ENCODE peak calls at places on chromosomes 2 and 18, in nine cellular contexts. P is CD4-positive, alpha-beta T cell; F is heart left ventricle; I is stimulated activated CD8-positive, alpha-beta memory T cell treated with anti-CD3 and anti-CD28 coated beads, Interleukin-12 subunit alpha, Interleukin-12 subunit beta, amount 100 ng/mL, for 1 hour; B is activated CD4-positive, alpha-beta T cell treated with anti-CD3 and anti-CD28 coated beads, Interleukin-2, amount 50 U/mL, for 48 hours; S is NAMALWA; W is left ventricle myocardium superior; T is HFFc6; Y is AG08395. J is an unnamed sample.

GRCh38 chr2:85604568-85605339 is 2.3 kb upstream of the TMEM150A start:
- DNase-seq in P (no peak), F (no peak), I (no peak), B (no peak), S (no peak), W (no peak), T (no peak), Y (no peak), J (no peak)

GRCh38 chr2:219661955-219662395 is 34.5 kb downstream of the SLC4A3 start:
- DNase-seq in P (no peak), F (no peak), I (no peak), B (no peak), S (no peak), W (no peak), T (peak; percentile 78), Y (no peak), J (peak; percentile 72)

GRCh38 chr2:180523629-180524340 is 456.6 kb upstream of the UBE2E3 start:
- DNase-seq in P (no peak), F (no peak), I (no peak), B (no peak), S (no peak), W (no peak), T (peak; percentile 93), Y (peak; percentile 80), J (peak; percentile 78)

GRCh38 chr2:128420776-128421175 is 102.1 kb upstream of the HS6ST1 start:
- DNase-seq in P (no peak), F (peak; percentile 2), I (no peak), B (no peak), S (no peak), W (no peak), T (no peak), Y (no peak), J (no peak)

GRCh38 chr18:62957885-62958472 is 242.6 kb downstream of the PHLPP1 start:
- DNase-seq in P (peak; percentile 6), F (peak; percentile 28), I (peak; percentile 6), B (peak; percentile 47), S (peak; percentile 66), W (peak; percentile 38), T (peak; percentile 35), Y (no peak), J (peak; percentile 27)

GRCh38 chr2:2328847-2329246 is 2.2 kb downstream of the MYT1L start:
- DNase-seq in P (no peak), F (no peak), I (no peak), B (peak; percentile 1), S (peak; percentile 25), W (no peak), T (no peak), Y (no peak), J (no peak)

GRCh38 chr18:22541232-22541631 is 123.5 kb upstream of the CTAGE1 start:
- DNase-seq in P (no peak), F (no peak), I (no peak), B (no peak), S (no peak), W (no peak), T (no peak), Y (no peak), J (no peak)

GRCh38 chr18:44996261-44996660 is 315.6 kb downstream of the SETBP1 start:
- DNase-seq in P (no peak), F (no peak), I (no peak), B (no peak), S (peak; percentile 36), W (no peak), T (no peak), Y (no peak), J (no peak)

GRCh38 chr2:105571445-105571987 is 172.7 kb upstream of the FHL2 start:
- DNase-seq in P (no peak), F (no peak), I (no peak), B (no peak), S (no peak), W (no peak), T (no peak), Y (no peak), J (no peak)

GRCh38 chr2:108629417-108629816 is 89.9 kb upstream of the RANBP2 start:
- DNase-seq in P (no peak), F (no peak), I (no peak), B (no peak), S (no peak), W (no peak), T (no peak), Y (no peak), J (no peak)

GRCh38 chr2:216829533-216829932 is 30.3 kb downstream of the TNP1 start:
- DNase-seq in P (no peak), F (peak; percentile 92), I (no peak), B (no peak), S (no peak), W (peak; percentile 87), T (peak; percentile 4), Y (peak; percentile 71), J (no peak)

GRCh38 chr2:60514886-60515407 is 38.5 kb downstream of the BCL11A start:
- DNase-seq in P (no peak), F (no peak), I (no peak), B (no peak), S (no peak), W (no peak), T (no peak), Y (no peak), J (no peak)

GRCh38 chr18:5058768-5059539 is 138.1 kb downstream of the AKAIN1 start:
- DNase-seq in P (peak; percentile 40), F (no peak), I (peak; percentile 3), B (no peak), S (peak; percentile 10), W (peak; percentile 26), T (no peak), Y (no peak), J (no peak)

GRCh38 chr18:9782073-9782857 is 74.2 kb downstream of the RAB31 start:
- DNase-seq in P (no peak), F (no peak), I (no peak), B (no peak), S (no peak), W (no peak), T (peak; percentile 81), Y (peak; percentile 73), J (peak; percentile 18)

GRCh38 chr18:2302628-2303516 is 268.4 kb downstream of the METTL4 start:
- DNase-seq in P (no peak), F (no peak), I (no peak), B (no peak), S (no peak), W (no peak), T (peak; percentile 52), Y (peak; percentile 10), J (peak; percentile 34)

GRCh38 chr2:219552382-219553167 is 8.7 kb downstream of the TMEM198 start:
- DNase-seq in P (peak; percentile 75), F (peak; percentile 84), I (peak; percentile 69), B (peak; percentile 82), S (peak; percentile 33), W (peak; percentile 92), T (peak; percentile 48), Y (peak; percentile 94), J (peak; percentile 63)

GRCh38 chr2:236600892-236601291 is 31.3 kb downstream of the ACKR3 start:
- DNase-seq in P (no peak), F (no peak), I (no peak), B (no peak), S (no peak), W (no peak), T (no peak), Y (no peak), J (no peak)

GRCh38 chr2:222960126-222960525 is 91.9 kb upstream of the KCNE4 start:
- DNase-seq in P (no peak), F (no peak), I (no peak), B (no peak), S (no peak), W (no peak), T (peak; percentile 72), Y (peak; percentile 35), J (peak; percentile 81)

GRCh38 chr2:44360749-44361329 is 455 bp downstream of the PREPL start:
- DNase-seq in P (no peak), F (no peak), I (peak; percentile 1), B (peak; percentile 13), S (peak; percentile 8), W (no peak), T (no peak), Y (peak; percentile 17), J (no peak)

GRCh38 chr2:204551464-204551863 is 6.2 kb downstream of the PARD3B start:
- DNase-seq in P (no peak), F (no peak), I (no peak), B (no peak), S (no peak), W (no peak), T (no peak), Y (no peak), J (no peak)

GRCh38 chr2:31956299-31956698 is 54.5 kb downstream of the MEMO1 start:
- DNase-seq in P (no peak), F (no peak), I (no peak), B (no peak), S (no peak), W (no peak), T (no peak), Y (no peak), J (no peak)

GRCh38 chr2:69013123-69013836 is at the start of gene ANTXR1:
- DNase-seq in P (peak; percentile 3), F (peak; percentile 54), I (no peak), B (peak; percentile 9), S (no peak), W (peak; percentile 62), T (peak; percentile 67), Y (peak; percentile 31), J (no peak)

GRCh38 chr2:133271105-133271504 is 297.2 kb downstream of the NCKAP5 start:
- DNase-seq in P (no peak), F (no peak), I (no peak), B (no peak), S (no peak), W (no peak), T (no peak), Y (no peak), J (no peak)